ENCODE peak calls at places on chromosome 4, in five cellular contexts. V is A549, P is SK-N-SH, A is K562, B is GM12878. Z is an unnamed sample.

GRCh38 chr4:141643557-141643956 is 7.2 kb downstream of the IL15 start:
- DNase-seq in V (peak), B (no peak), A (no peak), P (no peak), Z (no peak)

GRCh38 chr4:18012115-18012806 is 9.3 kb downstream of the LCORL start:
- DNase-seq in P (no peak), A (no peak), B (no peak), V (no peak), Z (no peak)

GRCh38 chr4:4332529-4332928 is 42.5 kb downstream of the ZBTB49 start:
- DNase-seq in A (peak), B (no peak), P (no peak), V (no peak), Z (no peak)

GRCh38 chr4:81260443-81261102 is 45.6 kb upstream of the PRKG2 start:
- DNase-seq in A (peak), B (no peak), V (no peak), P (peak), Z (peak)

GRCh38 chr4:60724623-60725022 is 475.5 kb upstream of the ADGRL3 start:
- DNase-seq in B (no peak), P (no peak), A (no peak), V (no peak), Z (no peak)

GRCh38 chr4:123573866-123574508 is 177.4 kb downstream of the SPRY1 start:
- DNase-seq in P (no peak), V (no peak), B (no peak), A (no peak), Z (no peak)

GRCh38 chr4:179415016-179415841 is 1973.0 kb upstream of the AGA start:
- DNase-seq in P (no peak), A (no peak), B (no peak), V (no peak), Z (no peak)

GRCh38 chr4:134024251-134024650 is 177.3 kb downstream of the PABPC4L start:
- DNase-seq in V (peak), P (no peak), B (no peak), A (no peak), Z (no peak)

GRCh38 chr4:1408418-1408817 is 2.2 kb upstream of the NKX1-1 start:
- DNase-seq in P (peak), V (no peak), B (no peak), A (no peak), Z (peak)

GRCh38 chr4:1033840-1034551 is 22.6 kb downstream of the FGFRL1 start:
- DNase-seq in B (no peak), V (no peak), A (no peak), P (no peak), Z (no peak)

GRCh38 chr4:77007358-77008230 is 58.0 kb downstream of the SEPTIN11 start:
- DNase-seq in B (no peak), P (no peak), V (no peak), A (no peak), Z (no peak)

GRCh38 chr4:80126435-80126834 is 53.4 kb upstream of the ANTXR2 start:
- DNase-seq in A (no peak), B (no peak), V (no peak), P (no peak), Z (no peak)

GRCh38 chr4:17096692-17097091 is 198.2 kb upstream of the LDB2 start:
- DNase-seq in P (no peak), V (no peak), B (no peak), A (no peak), Z (no peak)

GRCh38 chr4:88158038-88158359 is 440 bp downstream of the ABCG2 start:
- DNase-seq in B (no peak), A (no peak), V (no peak), P (no peak), Z (no peak)

GRCh38 chr4:88162636-88163035 is 4.2 kb upstream of the ABCG2 start:
- DNase-seq in B (no peak), P (no peak), A (no peak), V (no peak), Z (no peak)

GRCh38 chr4:88163286-88163685 is 4.8 kb upstream of the ABCG2 start:
- DNase-seq in V (no peak), P (no peak), A (no peak), B (no peak), Z (no peak)

GRCh38 chr4:88158360-88159136 is at the start of gene ABCG2:
- DNase-seq in V (peak), P (peak), B (no peak), A (peak), Z (peak)

DNA sequence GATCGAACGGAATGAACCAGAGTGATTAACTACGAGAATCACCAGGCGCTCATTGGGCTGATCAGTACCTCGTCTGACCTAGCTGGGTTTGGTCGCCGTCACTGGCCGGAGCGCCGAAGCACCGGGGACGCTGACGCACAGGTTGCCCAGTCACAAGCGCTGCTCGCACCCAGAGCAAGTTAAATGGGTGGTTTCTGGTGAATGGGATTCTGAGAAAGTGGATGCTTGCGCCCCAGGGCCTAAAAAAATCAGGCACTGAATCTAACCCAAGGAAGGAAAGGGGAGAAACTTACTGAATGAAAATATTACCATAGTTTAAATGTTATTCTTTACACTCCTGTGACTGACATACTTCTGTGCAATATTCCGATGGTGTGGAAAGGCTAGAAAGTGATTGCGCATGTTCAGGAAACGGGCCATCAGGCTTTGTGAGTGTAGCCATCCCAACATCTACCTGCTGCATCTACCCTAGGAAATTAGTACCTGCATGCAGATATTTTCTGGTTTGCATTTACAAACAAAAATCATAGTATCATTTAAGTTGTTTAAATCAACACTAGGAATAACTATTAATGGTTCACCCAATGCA is 792 bp upstream of the ABCG2 start:
- DNase-seq in B (no peak), V (peak), P (no peak), A (no peak), Z (no peak)
- TF ChIP-seq CHD2 in B (no peak), V (no peak), P (no peak), A (no peak), Z (no peak)

GRCh38 chr4:65580551-65580950 is 89.7 kb downstream of the EPHA5 start:
- DNase-seq in A (no peak), P (no peak), V (peak), B (no peak), Z (no peak)
- TF ChIP-seq CHD2 in A (no peak), P (no peak), V (no peak), B (no peak), Z (no peak)

GRCh38 chr4:8559011-8559410 is 21.2 kb upstream of the GPR78 start:
- DNase-seq in B (no peak), V (no peak), A (no peak), P (no peak), Z (no peak)
- TF ChIP-seq CHD2 in B (no peak), V (no peak), A (no peak), P (no peak), Z (no peak)

DNA sequence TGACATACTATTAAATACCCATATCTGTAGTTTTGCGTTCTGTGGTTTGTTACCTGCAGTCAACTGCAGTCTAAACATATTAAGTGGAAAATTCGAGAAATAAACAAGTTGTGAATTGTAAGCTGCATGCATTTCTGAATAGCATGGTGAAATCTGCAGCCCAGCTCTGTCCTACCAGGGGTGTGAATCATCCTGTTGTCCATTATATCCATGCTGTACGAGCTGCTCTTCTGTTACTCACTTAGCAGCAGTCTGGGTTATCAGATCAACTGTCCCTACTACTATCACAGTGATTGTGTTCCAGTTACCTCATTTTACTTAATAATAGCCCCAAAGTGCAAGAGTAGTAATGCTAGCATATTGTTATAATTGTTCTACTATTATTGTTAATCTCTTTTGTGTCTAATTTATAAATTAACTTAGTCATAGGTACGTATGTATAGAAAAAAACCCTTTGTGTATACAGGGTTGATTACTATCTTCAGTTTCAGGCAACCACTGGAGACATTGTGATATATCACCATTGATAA is 173.7 kb upstream of the FAT4 start:
- DNase-seq in A (no peak), B (no peak), V (no peak), P (peak), Z (no peak)
- TF ChIP-seq CHD2 in A (no peak), B (no peak), V (no peak), P (no peak), Z (no peak)

DNA sequence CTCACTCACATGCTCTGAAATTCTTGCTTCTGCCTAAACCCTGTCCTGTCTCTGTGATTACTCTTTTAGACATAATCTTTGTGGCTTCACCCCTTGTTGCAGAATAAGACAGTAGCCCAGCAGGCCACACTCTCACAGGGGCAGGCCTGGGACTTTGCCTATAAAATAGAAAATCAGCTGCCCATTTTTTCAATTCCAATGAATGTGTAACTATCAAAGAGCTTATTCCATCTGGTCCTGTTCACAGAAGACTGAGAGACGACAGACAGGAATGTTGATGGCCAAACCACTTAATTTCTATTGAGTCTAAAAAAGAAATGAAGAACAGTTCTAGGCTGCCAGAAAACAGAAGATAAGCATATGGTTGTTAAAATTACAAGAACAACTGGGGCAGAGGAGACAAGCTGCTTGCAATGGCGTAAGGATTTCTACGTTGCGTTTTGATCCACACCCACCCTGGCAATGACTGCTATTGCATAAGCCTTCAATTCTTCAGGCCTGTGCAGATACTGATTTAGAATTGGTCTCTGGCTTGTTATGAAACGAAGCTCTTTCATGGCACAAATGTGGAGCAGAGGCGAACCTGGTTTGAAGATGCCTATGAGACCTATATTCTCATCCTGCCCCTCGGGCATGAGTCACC is 37.7 kb upstream of the SORBS2 start:
- DNase-seq in V (no peak), A (no peak), P (no peak), B (no peak), Z (no peak)
- TF ChIP-seq CHD2 in V (no peak), A (no peak), P (no peak), B (no peak), Z (no peak)

GRCh38 chr4:78222575-78223186 is 165.6 kb downstream of the FRAS1 start:
- DNase-seq in B (no peak), P (no peak), A (no peak), V (no peak), Z (no peak)
- TF ChIP-seq CHD2 in B (no peak), P (no peak), A (no peak), V (no peak), Z (no peak)

GRCh38 chr4:56575820-56576429 is 70.3 kb downstream of the ARL9 start:
- DNase-seq in A (no peak), B (no peak), P (peak), V (peak), Z (no peak)
- TF ChIP-seq CHD2 in A (no peak), B (no peak), P (no peak), V (no peak), Z (no peak)

DNA sequence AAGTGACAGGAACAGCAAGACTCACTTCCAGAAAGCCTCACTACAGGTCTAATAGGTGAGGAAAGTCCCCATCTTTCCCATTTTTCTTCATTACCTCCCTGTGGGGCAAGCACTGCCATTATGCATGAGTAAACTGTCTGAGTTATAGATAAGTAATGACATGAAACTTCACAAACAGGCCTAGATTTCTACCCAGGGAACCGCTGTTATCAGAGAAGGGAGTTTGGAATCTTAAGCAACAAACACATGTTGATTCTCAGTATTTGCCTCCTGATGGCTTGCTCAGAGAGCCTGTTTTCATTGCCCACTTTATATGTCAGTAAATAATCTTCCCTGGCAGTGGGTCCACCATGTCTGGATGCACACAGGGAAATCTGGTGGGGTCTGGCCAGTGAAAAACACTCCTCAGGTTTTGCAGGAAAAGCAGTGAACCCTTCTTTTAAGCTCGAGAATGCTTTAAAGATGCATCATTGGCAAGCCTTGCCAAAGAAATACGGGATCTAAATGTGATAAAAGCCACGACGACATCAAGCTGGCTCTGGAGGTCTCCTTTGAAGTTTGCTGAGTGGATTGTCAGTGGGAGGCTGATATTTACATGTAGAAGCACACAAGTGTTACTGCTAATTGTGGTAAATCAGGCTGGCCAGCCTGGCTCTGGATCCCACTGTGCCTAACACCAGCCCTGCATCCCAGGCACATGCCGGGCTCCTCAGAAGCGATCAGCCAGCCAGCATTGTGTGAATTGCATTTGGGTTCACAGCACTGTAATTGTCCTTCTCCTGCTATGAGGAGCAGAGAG is 25.2 kb downstream of the PDGFRA start:
- DNase-seq in A (no peak), V (no peak), B (no peak), P (no peak), Z (no peak)
- TF ChIP-seq CHD2 in A (no peak), V (no peak), B (no peak), P (no peak), Z (no peak)

DNA sequence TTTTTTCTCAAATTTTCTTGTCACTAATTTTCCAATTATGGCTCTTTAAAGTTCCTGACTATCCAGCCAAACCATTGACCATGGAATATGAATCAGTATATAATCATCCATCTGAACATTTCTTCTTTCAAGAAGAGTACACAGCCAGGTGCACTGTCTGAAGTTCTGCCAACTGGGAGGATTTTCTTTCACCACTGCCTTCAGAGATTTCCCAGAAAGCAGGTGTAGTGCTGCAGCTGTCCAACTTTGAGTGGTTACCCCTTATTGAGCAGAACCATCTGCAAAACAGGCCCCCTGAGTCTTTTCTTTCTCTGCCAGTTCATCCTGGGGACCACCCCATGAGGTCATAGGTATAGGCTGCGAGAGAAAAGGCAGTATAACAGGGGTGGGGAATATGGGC is 1213.2 kb downstream of the RAPGEF2 start:
- DNase-seq in B (no peak), A (no peak), P (no peak), V (no peak), Z (no peak)
- TF ChIP-seq CHD2 in B (no peak), A (no peak), P (no peak), V (no peak), Z (no peak)

GRCh38 chr4:139554726-139555072 is 1.3 kb downstream of the SETD7 start:
- DNase-seq in A (no peak), P (no peak), B (no peak), V (no peak), Z (no peak)

GRCh38 chr4:139552506-139552905 is 3.5 kb downstream of the SETD7 start:
- DNase-seq in V (no peak), B (no peak), P (no peak), A (no peak), Z (no peak)

GRCh38 chr4:139555073-139555704 is 830 bp downstream of the SETD7 start:
- DNase-seq in A (peak), P (peak), V (peak), B (no peak), Z (peak)

GRCh38 chr4:139552908-139553307 is 3.1 kb downstream of the SETD7 start:
- DNase-seq in B (no peak), V (no peak), A (no peak), P (no peak), Z (no peak)

DNA sequence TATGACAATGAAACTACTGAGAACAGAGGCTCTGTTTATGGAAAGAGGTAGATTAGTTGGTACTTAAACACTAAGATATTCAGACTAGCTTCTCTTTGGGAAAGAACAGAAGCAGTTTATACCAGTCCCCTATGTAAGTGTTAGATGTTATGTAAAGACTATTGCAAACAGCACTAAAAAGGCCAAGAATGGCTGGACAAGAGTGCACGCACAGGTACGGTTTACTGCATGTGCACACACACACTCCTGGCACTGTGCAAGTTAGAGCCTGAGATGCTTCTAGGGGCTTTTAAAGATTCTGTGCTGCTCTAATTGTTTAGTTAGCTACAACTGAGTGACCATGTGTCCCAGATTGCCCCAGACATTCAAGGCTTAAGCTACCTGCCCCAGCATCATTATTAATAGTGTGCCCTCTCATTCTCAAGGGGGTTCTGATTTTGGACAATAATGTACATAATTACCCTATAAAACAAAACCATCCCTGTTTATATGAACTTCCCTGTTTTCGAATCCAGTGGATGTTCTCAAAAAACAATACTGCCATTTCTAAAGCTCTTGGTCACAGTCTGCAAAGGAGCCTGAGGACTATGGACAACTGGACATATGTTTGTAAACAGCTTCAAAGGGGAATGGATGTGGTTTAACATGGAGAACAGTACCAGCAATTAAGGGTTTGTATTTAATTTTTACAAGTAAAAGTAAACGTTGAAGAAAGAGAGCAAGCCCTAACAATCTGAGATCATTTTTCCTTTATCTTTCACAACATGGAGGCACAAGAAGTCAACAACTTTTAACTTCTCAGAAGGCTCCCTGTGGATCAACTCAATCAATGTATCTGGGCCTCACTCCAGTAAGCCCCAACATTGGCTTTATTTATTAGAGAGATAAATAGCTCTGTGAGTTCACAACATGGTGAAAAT is 2.0 kb downstream of the SETD7 start:
- DNase-seq in V (no peak), B (no peak), P (no peak), A (no peak), Z (no peak)
- TF ChIP-seq CHD2 in V (no peak), B (no peak), P (no peak), A (no peak), Z (no peak)

Z was measured in H1.